ENCODE peak calls at places on chromosomes 2 and 18, in ten cellular contexts. U is Kasumi-1; F is HFF-Myc; I is psoas muscle; A is GM06990; J is mesothelial cell of epicardium; W is naive B cell; V is NCI-H1436; N is stimulated activated CD4-positive, alpha-beta T cell treated with anti-CD3 and anti-CD28 coated beads, Interleukin-4, amount 100 ng/mL, for 1 hour; Z is AG09309. T is an unnamed sample.

GRCh38 chr2:65435625-65436168 is 3.3 kb upstream of the SPRED2 start:
- DNase-seq in V (peak; percentile 64), N (peak; percentile 58), F (no peak), Z (no peak), J (peak; percentile 82), A (peak; percentile 88), W (peak; percentile 37), U (peak; percentile 68), I (peak; percentile 95), T (peak; percentile 85)

GRCh38 chr2:144341538-144341937 is 178.4 kb downstream of the ZEB2 start:
- DNase-seq in J (no peak), A (no peak), N (no peak), U (no peak), W (no peak), V (no peak), I (no peak), Z (no peak), F (no peak), T (no peak)

GRCh38 chr2:240033330-240033678 is 3.1 kb upstream of the OR6B2 start:
- DNase-seq in V (no peak), F (no peak), I (no peak), Z (no peak), J (no peak), A (no peak), U (no peak), N (no peak), W (no peak), T (no peak)

GRCh38 chr2:69985684-69986083 is 24.3 kb upstream of the ASPRV1 start:
- DNase-seq in V (no peak), I (peak; percentile 62), W (no peak), J (no peak), U (peak; percentile 60), Z (peak; percentile 67), A (no peak), N (no peak), F (no peak), T (no peak)

GRCh38 chr2:31440764-31441163 is 26.2 kb upstream of the XDH start:
- DNase-seq in I (no peak), F (peak; percentile 64), W (no peak), V (no peak), J (no peak), A (no peak), Z (peak; percentile 90), U (no peak), N (no peak), T (peak; percentile 94)

GRCh38 chr2:190910341-190911136 is 29.9 kb downstream of the GLS start:
- DNase-seq in Z (no peak), I (no peak), W (no peak), J (no peak), U (no peak), F (no peak), V (no peak), N (no peak), A (no peak), T (peak; percentile 53)

GRCh38 chr18:12839526-12840196 is 44.4 kb downstream of the PTPN2 start:
- DNase-seq in W (peak; percentile 40), V (no peak), F (no peak), J (no peak), I (no peak), N (no peak), Z (peak; percentile 31), A (peak; percentile 59), U (peak; percentile 85), T (no peak)

GRCh38 chr2:121588357-121588756 is 57.7 kb downstream of the RNU4ATAC start:
- DNase-seq in W (no peak), U (no peak), F (no peak), V (no peak), J (no peak), Z (no peak), N (no peak), A (no peak), I (no peak), T (no peak)

GRCh38 chr2:173175222-173175621 is 99.6 kb downstream of the MAP3K20 start:
- DNase-seq in F (no peak), V (no peak), Z (no peak), J (no peak), N (no peak), W (no peak), U (no peak), I (no peak), A (no peak), T (peak; percentile 81)

GRCh38 chr2:141641462-141641861 is 489.4 kb downstream of the LRP1B start:
- DNase-seq in F (peak; percentile 2), A (no peak), Z (no peak), J (no peak), N (no peak), U (no peak), I (no peak), V (no peak), W (no peak), T (peak; percentile 7)

GRCh38 chr2:85584857-85585780 is 888 bp downstream of the VAMP5 start:
- DNase-seq in V (no peak), N (no peak), W (peak; percentile 14), F (peak; percentile 61), Z (no peak), U (peak; percentile 28), I (peak; percentile 61), A (no peak), J (no peak), T (peak; percentile 63)

GRCh38 chr2:25301453-25302352 is 40.0 kb downstream of the DNMT3A start:
- DNase-seq in V (no peak), U (peak; percentile 58), I (no peak), A (peak; percentile 85), J (no peak), W (peak; percentile 52), N (peak; percentile 58), F (peak; percentile 55), Z (peak; percentile 42), T (peak; percentile 91)

GRCh38 chr2:201347154-201347553 is 10.0 kb downstream of the FLACC1 start:
- DNase-seq in I (no peak), V (no peak), U (no peak), F (no peak), N (no peak), J (no peak), Z (no peak), W (no peak), A (no peak), T (no peak)

GRCh38 chr18:10410472-10411300 is 43.7 kb upstream of the APCDD1 start:
- DNase-seq in I (no peak), J (no peak), N (no peak), V (no peak), W (no peak), A (no peak), Z (no peak), U (no peak), F (no peak), T (no peak)